ENCODE peak calls at places on chromosome X, in five cellular contexts. X, J, Y, B and K are unnamed samples.

GRCh38 chrX:11412715-11413623 is 119.8 kb downstream of the AMELX start:
- DNase-seq in B (no peak), Y (no peak), J (no peak), X (no peak), K (no peak)

GRCh38 chrX:116317409-116317808 is 119.0 kb upstream of the SLC6A14 start:
- DNase-seq in J (peak; percentile 73), B (peak; percentile 49), X (peak; percentile 32), Y (peak; percentile 71), K (no peak)

GRCh38 chrX:119488749-119489148 is 20.5 kb downstream of the SLC25A5 start:
- DNase-seq in X (peak; percentile 41), B (peak; percentile 50), J (peak; percentile 66), Y (no peak), K (peak; percentile 54)

GRCh38 chrX:87526281-87526680 is 8.7 kb downstream of the KLHL4 start:
- DNase-seq in J (no peak), Y (no peak), X (no peak), B (no peak), K (no peak)

GRCh38 chrX:41475166-41475565 is 28.0 kb downstream of the NYX start:
- DNase-seq in B (no peak), Y (no peak), X (no peak), J (no peak), K (peak; percentile 88)

GRCh38 chrX:133523094-133523493 is 107.8 kb upstream of the GPC4 start:
- DNase-seq in X (no peak), B (peak; percentile 59), Y (no peak), J (no peak), K (no peak)

GRCh38 chrX:152927858-152928760 is 30.2 kb downstream of the ZNF185 start:
- DNase-seq in X (no peak), J (no peak), B (no peak), Y (no peak), K (no peak)

GRCh38 chrX:1391707-1392375 is at the start of gene SLC25A6:
- DNase-seq in Y (peak; percentile 100), X (peak; percentile 98), B (peak; percentile 99), J (peak; percentile 99), K (peak; percentile 99)

GRCh38 chrX:24838624-24839023 is 144.9 kb downstream of the POLA1 start:
- DNase-seq in B (peak; percentile 54), J (no peak), Y (no peak), X (no peak), K (peak; percentile 51)

GRCh38 chrX:151735219-151735618 is 673 bp downstream of the CNGA2 start:
- DNase-seq in B (no peak), X (no peak), Y (no peak), J (peak; percentile 3), K (no peak)

GRCh38 chrX:13120017-13120416 is 75.6 kb upstream of the FAM9C start:
- DNase-seq in J (no peak), X (no peak), Y (no peak), B (peak; percentile 20), K (no peak)

DNA sequence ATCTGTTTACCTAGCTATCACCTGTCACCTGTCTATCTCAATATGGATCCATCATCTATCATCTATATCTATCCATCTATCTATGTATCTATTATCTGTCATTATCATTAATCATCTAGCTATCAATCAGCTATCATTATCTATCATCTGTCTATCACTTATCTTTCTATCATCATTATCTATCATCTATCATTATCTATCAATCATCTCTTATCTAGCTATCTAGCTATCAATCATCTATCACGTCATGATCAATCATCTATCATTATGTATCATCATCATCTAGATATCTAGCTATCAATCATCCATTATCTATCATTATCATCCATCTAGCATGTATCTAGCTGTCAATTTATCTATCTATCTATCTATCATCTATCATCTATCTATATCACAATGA is 7.9 kb downstream of the ARSD start:
- DNase-seq in Y (no peak), X (no peak), B (no peak), J (no peak), K (no peak)
- H3K36me3 ChIP-seq in Y (peaks cover 5% of the 10 kb centered on the region), X (peaks cover 4% of the 10 kb centered on the region), B (peaks cover 4% of the 10 kb centered on the region), J (no peaks in the 10 kb centered on the region), K (no peaks in the 10 kb centered on the region)

DNA sequence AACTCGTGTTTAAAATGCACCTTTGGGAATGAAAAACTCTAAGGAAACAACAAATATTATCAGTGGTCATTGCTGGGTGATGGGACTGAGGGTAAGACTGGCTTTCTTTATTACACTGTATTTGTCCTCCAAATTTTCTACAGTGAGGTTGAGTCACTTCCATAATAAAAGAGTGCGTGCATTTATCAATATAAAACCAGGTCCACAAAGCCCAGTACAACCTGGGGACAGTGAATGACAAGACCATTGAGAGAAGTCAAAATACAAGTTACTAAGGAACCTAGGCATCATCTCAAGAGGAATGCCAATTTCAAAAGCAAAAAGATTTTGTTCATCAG is 76.4 kb downstream of the MAGED4 start:
- DNase-seq in X (no peak), B (no peak), J (no peak), Y (no peak), K (no peak)
- H3K4me3 ChIP-seq in X (peak overlapping the region; percentile 60), B (peak overlapping the region; percentile 65), J (peak overlapping the region; percentile 54), Y (peak overlapping the region; percentile 76), K (peak overlapping the region; percentile 56)

GRCh38 chrX:132058975-132059374 is 35.9 kb downstream of the STK26 start:
- DNase-seq in B (no peak), Y (no peak), X (no peak), J (no peak), K (no peak)

GRCh38 chrX:132063862-132064261 is 40.8 kb downstream of the STK26 start:
- DNase-seq in B (no peak), J (no peak), Y (no peak), X (no peak), K (no peak)

GRCh38 chrX:132059973-132060540 is 37.0 kb downstream of the STK26 start:
- DNase-seq in X (no peak), Y (no peak), B (no peak), J (no peak), K (no peak)

GRCh38 chrX:132058050-132058449 is 34.9 kb downstream of the STK26 start:
- DNase-seq in Y (no peak), X (no peak), B (no peak), J (no peak), K (no peak)
- H3K36me3 ChIP-seq in Y (no peaks in the 10 kb centered on the region), X (no peaks in the 10 kb centered on the region), B (peaks cover 3% of the 10 kb centered on the region), J (no peaks in the 10 kb centered on the region), K (peaks cover 16% of the 10 kb centered on the region)

GRCh38 chrX:112841820-112842157 is 1.2 kb upstream of the AMOT start:
- DNase-seq in J (no peak), X (no peak), B (no peak), Y (no peak), K (no peak)
- H3K4me3 ChIP-seq in J (peak overlapping the region; percentile 64), X (peak overlapping the region; percentile 64), B (peak overlapping the region; percentile 93), Y (peak overlapping the region; percentile 65), K (peak overlapping the region; percentile 78)

DNA sequence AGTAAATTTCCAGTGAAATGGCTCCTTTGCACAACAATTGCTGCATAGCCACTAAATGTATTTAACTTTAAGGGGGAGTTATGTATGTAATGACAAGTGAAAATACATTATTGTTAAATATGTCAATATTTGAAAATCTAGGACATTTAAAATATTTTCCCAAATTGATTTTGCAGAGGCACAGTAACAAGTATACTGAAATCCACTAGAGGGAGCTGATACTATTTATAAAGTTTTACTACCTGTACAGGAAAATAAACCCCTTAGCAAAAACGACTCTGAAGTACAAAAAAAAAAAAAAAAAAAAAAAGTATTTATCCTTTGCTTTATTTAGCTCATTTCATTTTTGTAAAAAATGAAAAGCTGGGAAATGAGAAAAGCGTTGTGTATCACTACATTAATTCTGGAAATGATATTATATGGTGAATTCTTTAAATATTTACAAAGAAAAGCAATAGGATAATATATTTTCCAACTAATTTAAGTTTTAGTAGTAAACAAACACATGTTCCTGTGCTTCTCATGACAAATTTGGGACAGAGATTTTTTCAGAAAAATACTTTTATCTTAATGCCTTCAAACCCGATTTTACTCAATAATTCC is 727.7 kb downstream of the DMD start:
- DNase-seq in Y (no peak), B (peak; percentile 57), J (no peak), X (no peak), K (no peak)
- H3K36me3 ChIP-seq in Y (no peaks in the 10 kb centered on the region), B (no peaks in the 10 kb centered on the region), J (no peaks in the 10 kb centered on the region), X (no peaks in the 10 kb centered on the region), K (no peaks in the 10 kb centered on the region)

GRCh38 chrX:10011991-10012390 is 44.8 kb downstream of the CLDN34 start:
- DNase-seq in B (no peak), J (peak; percentile 46), Y (no peak), X (no peak), K (peak; percentile 68)
- H3K4me3 ChIP-seq in B (no peak overlapping the region), J (no peak overlapping the region), Y (no peak overlapping the region), X (no peak overlapping the region), K (no peak overlapping the region)

GRCh38 chrX:72274526-72274925 is 2.5 kb downstream of the RPS4X start:
- DNase-seq in B (no peak), Y (no peak), J (no peak), X (no peak), K (no peak)
- H3K36me3 ChIP-seq in B (peaks cover 12% of the 10 kb centered on the region), Y (peaks cover 11% of the 10 kb centered on the region), J (peaks cover 19% of the 10 kb centered on the region), X (no peaks in the 10 kb centered on the region), K (peaks cover 74% of the 10 kb centered on the region)

DNA sequence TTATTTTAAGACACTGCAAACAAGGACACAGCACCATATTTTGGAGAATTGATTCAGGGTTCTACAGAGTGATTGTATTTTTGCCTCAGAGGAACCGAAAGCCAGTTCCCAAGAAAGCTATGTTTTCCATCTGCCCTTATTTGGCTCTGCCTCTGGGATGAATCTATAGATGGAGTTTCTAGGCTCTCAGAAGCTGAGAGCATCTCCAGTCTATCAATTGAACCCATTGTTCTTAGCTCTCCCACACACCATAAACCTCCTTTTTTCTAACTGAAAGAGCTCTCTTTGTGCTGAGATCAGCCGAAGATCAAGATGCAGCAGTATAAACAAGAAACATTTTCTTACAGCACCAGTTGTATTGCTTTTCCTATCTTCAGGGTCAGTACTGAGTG is 16.9 kb downstream of the PLP1 start:
- DNase-seq in X (no peak), B (no peak), J (no peak), Y (no peak), K (no peak)
- H3K4me3 ChIP-seq in X (peak overlapping the region; percentile 10), B (no peak overlapping the region), J (no peak overlapping the region), Y (no peak overlapping the region), K (no peak overlapping the region)

DNA sequence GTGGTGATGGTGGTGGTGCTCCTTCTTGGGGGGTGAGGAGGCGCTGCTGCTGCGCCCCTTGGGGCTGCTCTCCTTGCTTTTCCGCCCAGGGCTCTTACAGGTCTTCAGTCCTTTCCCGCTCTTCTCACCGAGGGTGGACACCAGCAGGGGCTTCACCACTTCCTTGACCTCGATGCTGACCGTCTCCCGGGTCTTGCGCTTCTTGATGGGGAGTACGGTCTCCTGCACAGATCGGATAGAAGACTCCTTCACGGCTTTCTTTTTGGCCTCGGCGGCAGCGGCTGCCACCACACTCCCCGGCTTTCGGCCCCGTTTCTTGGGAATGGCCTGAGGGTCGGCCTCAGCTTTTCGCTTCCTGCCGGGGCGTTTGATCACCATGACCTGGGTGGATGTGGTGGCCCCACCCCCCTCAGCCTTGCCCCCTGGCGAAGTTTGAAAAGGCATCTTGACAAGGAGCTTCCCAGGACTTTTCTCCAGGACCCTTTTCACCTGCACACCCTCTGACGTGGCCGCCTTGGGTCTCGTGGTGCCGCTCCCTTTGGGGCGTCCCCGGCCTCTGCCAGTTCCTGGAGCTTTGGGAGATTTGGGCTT is 11.1 kb upstream of the IRAK1 start:
- DNase-seq in Y (no peak), B (no peak), J (no peak), X (no peak), K (no peak)
- H3K36me3 ChIP-seq in Y (peaks cover 3% of the 10 kb centered on the region), B (no peaks in the 10 kb centered on the region), J (peaks cover 10% of the 10 kb centered on the region), X (no peaks in the 10 kb centered on the region), K (peaks cover 55% of the 10 kb centered on the region)

GRCh38 chrX:71617742-71618141 is 569 bp downstream of the CXCR3 start:
- DNase-seq in B (no peak), X (no peak), Y (no peak), J (no peak), K (no peak)
- H3K4me3 ChIP-seq in B (no peak overlapping the region), X (no peak overlapping the region), Y (no peak overlapping the region), J (no peak overlapping the region), K (no peak overlapping the region)